ENCODE peak calls at places on chromosomes 16 and 17, in four cellular contexts. A is IMR-90, L is ascending aorta, O is H1. U is an unnamed sample.

GRCh38 chr16:87235810-87236515 is 81.2 kb downstream of the C16orf95 start:
- DNase-seq in A (no peak), L (no peak), O (peak; percentile 59), U (no peak)

GRCh38 chr17:9192010-9192409 is 170.7 kb downstream of the NTN1 start:
- DNase-seq in A (peak; percentile 5), L (no peak), O (no peak), U (no peak)

GRCh38 chr16:21083729-21084268 is 66.8 kb downstream of the DNAH3 start:
- DNase-seq in A (peak; percentile 54), L (no peak), O (peak; percentile 90), U (no peak)

GRCh38 chr17:42548070-42548837 is 4.5 kb upstream of the HSD17B1 start:
- DNase-seq in A (no peak), L (no peak), O (peak; percentile 97), U (peak; percentile 89)

GRCh38 chr17:65633988-65634387 is 72.5 kb upstream of the AXIN2 start:
- DNase-seq in A (no peak), L (no peak), O (no peak), U (no peak)

GRCh38 chr17:58184308-58184985 is 8.1 kb upstream of the EPX start:
- DNase-seq in A (peak; percentile 47), L (no peak), O (no peak), U (no peak)

GRCh38 chr17:65550758-65551157 is 10.7 kb downstream of the AXIN2 start:
- DNase-seq in A (no peak), L (no peak), O (no peak), U (no peak)

GRCh38 chr17:32102172-32102571 is 40.1 kb upstream of the RHOT1 start:
- DNase-seq in A (no peak), L (no peak), O (peak; percentile 43), U (no peak)

GRCh38 chr17:41326173-41327145 is 10.9 kb upstream of the KRTAP17-1 start:
- DNase-seq in A (no peak), L (no peak), O (no peak), U (no peak)

GRCh38 chr16:58114827-58115825 is 14.1 kb downstream of the CFAP20 start:
- DNase-seq in A (peak; percentile 89), L (no peak), O (no peak), U (peak; percentile 49)

GRCh38 chr17:80860101-80860671 is 131.5 kb upstream of the CHMP6 start:
- DNase-seq in A (no peak), L (no peak), O (no peak), U (peak; percentile 63)

GRCh38 chr16:12420661-12421209 is 383.0 kb downstream of the CPPED1 start:
- DNase-seq in A (no peak), L (no peak), O (no peak), U (no peak)

GRCh38 chr17:42843358-42843934 is 934 bp upstream of the AOC2 start:
- DNase-seq in A (peak; percentile 74), L (no peak), O (no peak), U (no peak)

GRCh38 chr17:2904135-2904534 is 107.9 kb downstream of the RAP1GAP2 start:
- DNase-seq in A (peak; percentile 24), L (no peak), O (no peak), U (no peak)

GRCh38 chr17:77882481-77883212 is 75.9 kb upstream of the TNRC6C start:
- DNase-seq in A (peak; percentile 61), L (peak; percentile 52), O (no peak), U (no peak)

GRCh38 chr17:28643979-28644781 is 778 bp downstream of the BLTP2 start:
- DNase-seq in A (peak; percentile 55), L (no peak), O (peak; percentile 60), U (no peak)

GRCh38 chr17:4988168-4988567 is 693 bp upstream of the CAMTA2 start:
- DNase-seq in A (no peak), L (no peak), O (no peak), U (no peak)

GRCh38 chr16:82880361-82880760 is 253.6 kb downstream of the CDH13 start:
- DNase-seq in A (no peak), L (no peak), O (no peak), U (no peak)

GRCh38 chr16:35154627-35155026 is 1695.2 kb downstream of the TP53TG3F start:
- DNase-seq in A (no peak), L (no peak), O (no peak), U (no peak)

GRCh38 chr17:81434079-81434478 is 38.8 kb downstream of the BAHCC1 start:
- DNase-seq in A (no peak), L (no peak), O (no peak), U (no peak)

GRCh38 chr17:76497979-76498885 is 3.0 kb downstream of the RHBDF2 start:
- DNase-seq in A (peak; percentile 93), L (peak; percentile 45), O (peak; percentile 59), U (peak; percentile 90)

GRCh38 chr16:74024997-74025396 is 271.6 kb upstream of the PSMD7 start:
- DNase-seq in A (no peak), L (no peak), O (no peak), U (no peak)

GRCh38 chr16:74030000-74030399 is 266.6 kb upstream of the PSMD7 start:
- DNase-seq in A (no peak), L (no peak), O (no peak), U (no peak)

GRCh38 chr16:74031551-74031950 is 265.1 kb upstream of the PSMD7 start:
- DNase-seq in A (no peak), L (no peak), O (no peak), U (no peak)

GRCh38 chr16:74026373-74027281 is 270.0 kb upstream of the PSMD7 start:
- DNase-seq in A (no peak), L (no peak), O (no peak), U (no peak)

DNA sequence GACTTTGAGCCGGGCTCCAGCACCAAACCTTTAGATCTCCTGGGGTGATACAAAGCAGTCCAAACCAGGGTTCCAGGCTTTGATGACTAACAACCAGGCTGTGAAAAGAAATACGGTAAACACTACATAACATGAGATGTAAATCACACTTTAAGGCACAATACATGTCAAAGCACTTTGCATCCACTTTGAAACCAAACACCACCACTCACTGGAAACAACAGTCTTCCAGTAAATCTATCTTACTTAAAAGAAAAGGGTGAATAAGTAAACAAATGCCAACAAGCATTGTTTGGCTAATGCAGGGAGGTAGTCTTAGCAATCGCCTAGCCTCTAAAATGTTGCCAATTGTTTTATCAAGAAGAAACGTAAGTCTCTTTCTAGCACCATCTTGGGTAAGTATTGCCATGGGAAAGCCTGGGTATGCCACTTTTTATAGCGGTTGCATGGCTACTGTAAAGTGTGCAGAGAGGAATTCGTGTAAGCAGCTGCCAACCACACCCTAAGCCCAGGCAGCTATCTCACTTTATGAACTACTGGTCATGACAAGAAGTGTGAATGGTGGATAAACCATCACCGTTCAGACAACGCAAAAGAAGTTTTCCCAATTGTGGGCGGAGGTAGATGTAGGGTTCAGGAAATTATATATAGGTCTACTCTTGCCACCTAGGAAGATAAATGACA is 267.4 kb upstream of the PSMD7 start:
- DNase-seq in A (no peak), L (no peak), O (no peak), U (no peak)
- H3K27ac ChIP-seq in A (no peak overlapping the region), L (no peak overlapping the region), O (no peak overlapping the region), U (no peak overlapping the region)

GRCh38 chr16:61366006-61366405 is 670.2 kb downstream of the CDH8 start:
- DNase-seq in A (no peak), L (no peak), O (no peak), U (no peak)
- TF ChIP-seq CTCF in A (no peak), L (no peak), O (no peak), U (no peak)

DNA sequence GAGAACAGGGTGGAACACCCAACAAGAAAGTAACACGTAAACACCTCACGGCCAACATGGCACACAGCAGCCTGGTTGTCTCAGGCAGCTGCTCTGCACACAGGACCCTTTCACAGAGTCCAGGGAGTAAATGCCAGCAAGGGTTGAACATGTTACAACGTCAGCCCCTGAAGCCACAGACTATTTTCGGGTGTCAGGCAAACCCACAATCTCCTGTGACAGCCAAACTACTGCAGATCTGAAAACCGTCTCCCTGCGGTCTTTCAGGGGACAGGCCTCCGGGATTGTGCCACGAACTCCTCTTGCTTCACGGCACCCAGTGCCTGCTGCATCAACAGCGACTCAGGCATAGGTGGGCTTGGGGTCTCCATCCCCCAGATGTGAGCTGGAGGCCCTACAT is 127.7 kb downstream of the XYLT1 start:
- DNase-seq in A (no peak), L (no peak), O (no peak), U (no peak)
- H3K27ac ChIP-seq in A (no peak overlapping the region), L (no peak overlapping the region), O (no peak overlapping the region), U (no peak overlapping the region)

GRCh38 chr17:17391575-17392370 is 85.0 kb upstream of the MED9 start:
- DNase-seq in A (no peak), L (no peak), O (no peak), U (no peak)
- TF ChIP-seq CTCF in A (no peak), L (no peak), O (no peak), U (no peak)

U was measured in RWPE2.